ENCODE peak calls at places on chromosome 4, in five cellular contexts. F, N, V, X and T are unnamed samples.
A peak's percentile ranks its signal among the peaks of the same experiment; 100 is the strongest.

GRCh38 chr4:4233610-4234009 is 6.9 kb upstream of the OTOP1 start:
- DNase-seq in N (no peak), X (no peak), F (no peak), V (no peak), T (no peak)

GRCh38 chr4:3369781-3370660 is 71.7 kb upstream of the HGFAC start:
- DNase-seq in F (no peak), V (peak; percentile 76), N (peak; percentile 87), X (peak; percentile 84), T (peak; percentile 94)

GRCh38 chr4:126658391-126658790 is 974.4 kb upstream of the INTU start:
- DNase-seq in X (no peak), F (no peak), V (no peak), N (no peak), T (no peak)

GRCh38 chr4:81506731-81507130 is 35.0 kb upstream of the RASGEF1B start:
- DNase-seq in N (no peak), V (no peak), X (no peak), F (no peak), T (no peak)

GRCh38 chr4:64713256-64713840 is 304.1 kb upstream of the TECRL start:
- DNase-seq in X (peak; percentile 53), N (peak; percentile 31), F (no peak), V (peak; percentile 23), T (peak; percentile 65)

GRCh38 chr4:159283697-159284492 is 181.0 kb downstream of the RAPGEF2 start:
- DNase-seq in F (no peak), X (no peak), V (no peak), N (peak; percentile 88), T (no peak)

GRCh38 chr4:18568600-18568999 is 547.0 kb upstream of the LCORL start:
- DNase-seq in N (peak; percentile 6), V (peak; percentile 27), X (peak; percentile 25), F (no peak), T (no peak)

GRCh38 chr4:3263053-3263958 is 14.3 kb downstream of the MSANTD1 start:
- DNase-seq in X (no peak), F (no peak), V (no peak), N (no peak), T (no peak)

GRCh38 chr4:187666634-187667033 is 328.9 kb upstream of the ZFP42 start:
- DNase-seq in V (no peak), F (no peak), X (peak; percentile 19), N (no peak), T (no peak)

GRCh38 chr4:15894923-15895411 is 43.6 kb downstream of the FGFBP1 start:
- DNase-seq in N (peak; percentile 64), X (no peak), F (no peak), V (no peak), T (no peak)

GRCh38 chr4:177974461-177974860 is 532.2 kb upstream of the AGA start:
- DNase-seq in X (no peak), F (no peak), V (no peak), N (no peak), T (no peak)

GRCh38 chr4:168797738-168798375 is 212.2 kb downstream of the CBR4 start:
- DNase-seq in F (no peak), N (no peak), X (no peak), V (no peak), T (no peak)

GRCh38 chr4:2290974-2291704 is 29.2 kb upstream of the MXD4 start:
- DNase-seq in V (no peak), F (peak; percentile 6), X (no peak), N (no peak), T (peak; percentile 62)

GRCh38 chr4:48017108-48017527 is 546 bp downstream of the NIPAL1 start:
- DNase-seq in X (peak; percentile 75), N (peak; percentile 58), F (peak; percentile 45), V (no peak), T (no peak)